ENCODE peak calls at places on chromosome X, in six cellular contexts. X is K562, D is endothelial cell of umbilical vein, W is A549, Y is HepG2, G is GM12878. F is an unnamed sample.

GRCh38 chrX:19152762-19153161 is 30.5 kb upstream of the ADGRG2 start:
- DNase-seq in Y (no peak), W (no peak), G (no peak), D (no peak), X (no peak), F (no peak)

GRCh38 chrX:129597905-129598304 is 56.9 kb downstream of the APLN start:
- DNase-seq in Y (no peak), X (no peak), D (no peak), G (no peak), W (no peak), F (no peak)

GRCh38 chrX:39953027-39953426 is 144.7 kb downstream of the BCOR start:
- DNase-seq in D (no peak), Y (no peak), X (no peak), W (no peak), G (no peak), F (no peak)

GRCh38 chrX:154046262-154046771 is 26.6 kb upstream of the IRAK1 start:
- DNase-seq in X (no peak), D (peak), W (peak), G (no peak), Y (no peak), F (no peak)

GRCh38 chrX:9912341-9912740 is 54.8 kb upstream of the CLDN34 start:
- DNase-seq in W (no peak), G (no peak), Y (no peak), D (no peak), X (no peak), F (no peak)

GRCh38 chrX:125205918-125206665 is 113.6 kb upstream of the TEX13C start:
- DNase-seq in X (no peak), Y (no peak), W (no peak), D (no peak), G (no peak), F (no peak)

GRCh38 chrX:154142386-154142785 is 1.7 kb upstream of the OPN1LW start:
- DNase-seq in D (no peak), Y (no peak), W (no peak), G (no peak), X (no peak), F (no peak)

GRCh38 chrX:94751611-94752010 is 1077.6 kb downstream of the FAM133A start:
- DNase-seq in X (no peak), Y (no peak), D (no peak), G (no peak), W (no peak), F (peak)

GRCh38 chrX:49101629-49101984 is 21.9 kb upstream of the WDR45 start:
- DNase-seq in W (no peak), G (no peak), Y (no peak), D (no peak), X (peak), F (no peak)

GRCh38 chrX:39293203-39293602 is 491.9 kb downstream of the MID1IP1 start:
- DNase-seq in D (no peak), Y (no peak), G (no peak), X (no peak), W (no peak), F (no peak)

DNA sequence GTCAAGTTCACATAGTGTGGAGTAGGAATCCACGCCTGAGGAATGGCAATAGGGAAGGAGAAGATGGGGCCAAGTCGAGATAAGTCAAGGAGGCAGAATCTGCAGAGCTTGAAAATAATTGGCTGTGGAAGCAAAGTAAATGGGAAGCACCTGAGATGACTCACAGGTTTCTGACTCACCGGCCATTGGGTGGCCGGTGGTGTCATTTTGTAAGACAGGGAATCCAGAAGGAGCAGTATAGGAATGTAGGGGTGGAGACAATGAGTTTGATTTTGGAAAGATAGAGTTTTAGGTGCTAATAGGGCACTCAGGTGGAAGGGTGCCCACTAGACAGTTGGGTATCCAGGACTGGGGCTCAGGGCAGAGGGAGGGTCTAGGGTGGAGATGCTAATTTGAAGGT is 201.0 kb upstream of the MAMLD1 start:
- DNase-seq in W (peak), Y (no peak), G (no peak), D (no peak), X (no peak), F (no peak)
- TF ChIP-seq MYC in W (no peak), Y (no peak), G (no peak), D (no peak), X (no peak), F (no peak)

DNA sequence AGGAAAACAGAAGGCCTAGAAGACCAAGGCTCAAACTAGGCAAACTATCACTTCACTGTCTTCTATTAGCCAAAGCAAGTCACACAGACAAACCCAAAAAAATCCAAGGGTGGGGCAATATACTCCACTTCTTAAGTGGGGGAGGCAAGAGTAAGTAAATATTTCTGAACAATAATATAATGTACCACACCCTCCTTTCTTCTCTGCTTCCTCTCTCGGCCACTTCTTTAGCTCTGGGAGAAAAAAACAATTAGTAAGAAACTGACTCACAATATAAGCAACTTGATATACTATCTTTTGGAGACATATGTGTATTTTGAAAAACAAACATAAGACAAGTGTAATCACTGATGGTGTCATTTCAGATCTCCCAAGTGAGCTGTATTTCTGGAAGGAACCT is 14.8 kb downstream of the DCAF8L1 start:
- DNase-seq in W (no peak), Y (no peak), G (no peak), X (no peak), D (peak), F (no peak)
- TF ChIP-seq MYC in W (no peak), Y (no peak), G (no peak), X (no peak), D (no peak), F (no peak)

GRCh38 chrX:119690921-119691716 is 1.8 kb downstream of the SEPTIN6 start:
- DNase-seq in X (peak), D (no peak), G (no peak), Y (no peak), W (no peak), F (peak)
- TF ChIP-seq MYC in X (no peak), D (no peak), G (no peak), Y (no peak), W (no peak), F (no peak)

DNA sequence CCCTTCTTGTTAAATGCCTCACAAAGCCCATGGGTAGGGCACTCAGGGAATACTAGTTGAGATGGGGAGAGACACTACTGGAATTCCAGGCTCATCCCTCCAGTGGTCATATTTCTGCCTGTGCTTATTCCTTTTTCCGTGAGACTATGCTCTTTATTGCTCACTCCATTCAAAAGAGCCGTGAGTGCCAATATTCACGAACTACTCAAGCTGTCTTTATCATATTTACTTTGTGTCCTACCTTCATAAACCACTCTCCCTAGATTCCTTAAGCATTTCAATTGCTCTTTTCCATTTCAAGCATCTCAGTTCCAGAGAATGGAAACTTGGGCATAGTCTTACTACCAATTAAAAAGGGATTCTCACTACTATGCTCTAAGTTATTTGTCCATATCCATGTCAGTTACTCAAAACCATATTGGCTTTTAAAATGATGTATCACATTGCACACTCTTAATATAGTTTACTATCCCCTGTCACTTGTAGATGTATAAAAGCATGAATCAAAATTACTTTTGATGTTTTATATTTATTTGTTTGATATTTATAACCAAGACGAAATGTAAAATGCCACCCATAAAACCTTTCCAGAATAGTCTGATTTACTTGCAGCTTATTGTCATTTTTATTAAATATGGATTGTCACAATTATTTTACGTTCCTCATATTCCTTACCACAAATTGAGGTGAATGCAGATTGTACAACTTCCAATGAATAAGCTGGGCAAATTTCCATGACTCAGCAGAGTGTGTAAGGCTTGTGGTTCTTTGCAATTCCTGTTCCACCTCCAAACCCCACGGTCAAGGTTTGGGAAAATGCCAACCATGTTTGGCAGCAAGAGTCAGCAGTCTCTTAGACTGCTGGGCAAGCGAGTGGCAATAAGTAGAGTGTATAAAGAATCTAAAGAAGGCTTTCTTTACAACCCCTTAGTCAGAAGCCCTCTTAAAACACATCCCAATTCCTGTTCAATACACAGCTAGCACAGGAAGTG is 24.4 kb downstream of the ENOX2 start:
- DNase-seq in G (no peak), D (peak), Y (no peak), X (no peak), W (no peak), F (peak)
- TF ChIP-seq MYC in G (no peak), D (no peak), Y (no peak), X (no peak), W (no peak), F (no peak)

GRCh38 chrX:133415276-133416105 is at the start of gene GPC4:
- DNase-seq in X (no peak), D (no peak), W (peak), Y (no peak), G (no peak), F (no peak)
- TF ChIP-seq MYC in X (no peak), D (no peak), W (no peak), Y (no peak), G (no peak), F (no peak)

F was measured in NB4.